ENCODE peak calls at places on chromosome 15, in four cellular contexts. M is stomach, O is osteocyte, V is GM10248. R is an unnamed sample.

GRCh38 chr15:80893777-80894176 is 95.8 kb downstream of the MESD start:
- DNase-seq in M (no peak), O (no peak), V (no peak), R (no peak)

GRCh38 chr15:91941871-91942270 is 88.4 kb downstream of the SLCO3A1 start:
- DNase-seq in M (no peak), O (no peak), V (no peak), R (no peak)

GRCh38 chr15:52144656-52145055 is 32.1 kb upstream of the BCL2L10 start:
- DNase-seq in M (no peak), O (no peak), V (no peak), R (no peak)

GRCh38 chr15:77568960-77569646 is 63.6 kb downstream of the LINGO1 start:
- DNase-seq in M (peak), O (no peak), V (no peak), R (no peak)

GRCh38 chr15:83306561-83306960 is 22.1 kb upstream of the BNC1 start:
- DNase-seq in M (no peak), O (no peak), V (no peak), R (no peak)

GRCh38 chr15:25905140-25905539 is 42.0 kb upstream of the ATP10A start:
- DNase-seq in M (no peak), O (no peak), V (no peak), R (peak)

GRCh38 chr15:66849393-66849745 is 147.3 kb downstream of the SMAD6 start:
- DNase-seq in M (no peak), O (no peak), V (no peak), R (no peak)

GRCh38 chr15:73677146-73677607 is 7.0 kb upstream of the CD276 start:
- DNase-seq in M (peak), O (peak), V (peak), R (peak)

GRCh38 chr15:38991126-38991525 is 426.5 kb upstream of the RASGRP1 start:
- DNase-seq in M (no peak), O (no peak), V (no peak), R (no peak)

GRCh38 chr15:45397116-45397665 is 18.8 kb upstream of the GATM start:
- DNase-seq in M (no peak), O (no peak), V (no peak), R (no peak)

GRCh38 chr15:45395956-45396355 is 17.6 kb upstream of the GATM start:
- DNase-seq in M (no peak), O (no peak), V (no peak), R (no peak)

GRCh38 chr15:45391746-45392711 is 13.7 kb upstream of the GATM start:
- DNase-seq in M (no peak), O (no peak), V (peak), R (peak)

GRCh38 chr15:45394681-45395080 is 16.3 kb upstream of the GATM start:
- DNase-seq in M (no peak), O (no peak), V (no peak), R (no peak)

DNA sequence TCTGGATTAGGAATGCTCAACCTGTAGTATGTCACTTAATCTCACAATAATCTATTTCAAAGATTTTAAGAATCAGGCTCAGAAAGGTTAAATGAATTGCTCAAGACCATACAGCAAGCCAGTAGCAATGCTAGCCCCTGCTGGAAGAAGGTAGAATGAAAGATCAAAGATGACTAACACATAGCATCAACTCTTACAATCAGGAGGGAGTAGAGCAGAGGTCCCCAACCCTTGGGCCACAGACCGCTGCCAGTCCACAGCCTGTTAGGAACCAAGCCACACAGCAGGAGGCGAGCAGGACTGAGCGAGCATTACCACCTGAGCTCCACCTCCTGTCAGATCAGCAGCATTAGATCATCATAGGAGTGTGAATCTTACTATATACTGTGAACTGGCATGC is 15.5 kb upstream of the GATM start:
- DNase-seq in M (no peak), O (no peak), V (no peak), R (peak)
- TF ChIP-seq CTCF in M (no peak), O (no peak), V (peak), R (no peak)

DNA sequence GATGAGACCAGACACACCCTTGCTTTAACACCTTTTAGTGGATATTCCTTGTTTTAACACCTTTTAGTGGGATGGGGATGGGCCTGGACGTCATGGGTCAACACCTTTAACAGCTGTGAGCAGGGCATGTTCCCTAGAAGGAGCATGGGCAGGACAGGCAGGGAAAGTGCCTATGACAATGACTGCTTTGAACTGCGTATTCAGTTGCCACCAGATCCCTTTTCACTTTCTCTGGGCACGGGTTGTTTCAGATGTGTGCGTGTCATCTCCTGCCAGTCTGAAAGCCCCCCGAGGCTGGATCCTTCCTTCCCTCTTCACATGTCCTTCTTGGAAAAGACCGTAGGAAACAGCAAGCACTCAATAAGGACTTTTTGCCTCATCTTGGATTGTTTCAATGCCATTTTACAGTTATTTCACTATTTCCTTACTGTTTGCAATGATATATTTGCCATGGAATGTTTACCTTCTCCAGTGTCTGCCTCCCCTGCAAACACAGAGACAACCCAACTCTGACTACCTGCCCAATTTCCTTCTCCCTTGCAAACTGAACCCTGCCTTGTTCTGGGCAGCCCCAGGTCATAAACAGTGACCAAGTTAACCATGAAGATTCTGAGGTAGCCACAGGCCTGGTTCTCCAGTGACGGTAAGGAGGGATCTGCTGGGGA is 51.6 kb downstream of the NOX5 start:
- DNase-seq in M (no peak), O (no peak), V (no peak), R (no peak)
- TF ChIP-seq CTCF in M (no peak), O (no peak), V (no peak), R (no peak)

DNA sequence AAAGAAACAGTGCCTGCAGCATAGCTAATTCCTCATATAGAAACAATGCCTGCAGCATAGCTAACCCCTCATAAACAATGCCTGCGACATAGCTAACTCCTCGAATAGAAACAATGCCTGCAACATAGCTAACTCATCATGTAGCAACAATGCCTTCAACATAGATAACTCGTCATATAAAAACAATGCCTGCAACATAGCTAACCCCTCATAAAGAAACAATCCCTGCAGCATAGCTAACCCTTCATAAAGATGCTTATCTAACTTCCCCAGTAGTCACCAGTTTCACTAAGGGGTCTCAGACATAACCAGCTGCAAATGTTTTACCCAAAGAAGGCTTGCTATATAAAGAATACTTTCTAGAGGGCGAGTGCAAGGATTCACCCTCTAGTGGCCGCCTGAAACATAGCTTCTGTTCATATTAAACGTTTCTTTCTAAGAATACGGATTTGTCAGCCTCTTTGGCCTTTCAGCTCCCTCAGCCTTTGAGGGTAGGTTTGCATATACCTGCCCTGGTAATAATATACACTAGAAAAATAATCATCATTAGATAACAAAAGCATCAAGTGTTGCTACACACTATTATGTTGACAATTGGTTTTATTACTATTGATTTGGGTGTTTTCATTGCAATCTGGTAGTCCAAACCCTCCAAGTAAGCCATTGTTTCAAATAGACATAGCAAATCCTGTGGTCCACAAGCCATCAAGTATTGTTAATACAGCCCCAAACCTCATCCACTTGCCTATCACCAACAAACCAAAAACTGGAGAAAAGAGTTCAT is 44.4 kb upstream of the FAN1 start:
- DNase-seq in M (no peak), O (no peak), V (peak), R (peak)
- TF ChIP-seq CTCF in M (no peak), O (peak), V (peak), R (peak)

GRCh38 chr15:50353999-50354837 is 780 bp downstream of the GABPB1 start:
- DNase-seq in M (peak), O (peak), V (peak), R (peak)

GRCh38 chr15:50354838-50355611 is at the start of gene GABPB1:
- DNase-seq in M (peak), O (peak), V (peak), R (peak)

GRCh38 chr15:50355612-50355905 is 561 bp upstream of the GABPB1 start:
- DNase-seq in M (no peak), O (no peak), V (no peak), R (no peak)

GRCh38 chr15:50355980-50356379 is 982 bp upstream of the GABPB1 start:
- DNase-seq in M (no peak), O (no peak), V (no peak), R (no peak)

DNA sequence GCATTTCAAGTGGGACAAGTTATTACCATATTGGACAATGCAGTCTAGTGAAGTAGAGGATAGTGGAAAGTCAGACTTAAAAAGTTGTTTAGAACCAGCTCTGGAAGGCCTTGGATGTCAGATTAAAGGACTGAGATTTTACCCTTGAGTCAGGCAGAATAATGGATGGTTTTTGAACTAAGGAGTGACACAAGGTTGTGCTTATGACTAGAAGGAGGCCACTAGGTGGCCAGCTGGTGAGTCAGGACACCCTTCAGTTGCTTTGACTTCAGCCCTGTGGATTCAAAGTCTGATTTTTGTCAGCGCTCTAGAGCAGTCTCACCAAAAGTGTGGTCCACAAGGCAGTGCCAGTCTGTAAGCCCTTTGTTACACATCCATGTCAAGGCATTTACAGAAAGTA is 3.8 kb upstream of the GABPB1 start:
- DNase-seq in M (no peak), O (no peak), V (peak), R (peak)
- TF ChIP-seq CTCF in M (no peak), O (peak), V (peak), R (peak)

GRCh38 chr15:85760531-85761371 is 34.0 kb downstream of the KLHL25 start:
- DNase-seq in M (no peak), O (no peak), V (no peak), R (no peak)
- TF ChIP-seq CTCF in M (no peak), O (no peak), V (no peak), R (no peak)

GRCh38 chr15:49212897-49213296 is 42.9 kb downstream of the GALK2 start:
- DNase-seq in M (no peak), O (no peak), V (no peak), R (no peak)

GRCh38 chr15:49215768-49216739 is 46.0 kb downstream of the GALK2 start:
- DNase-seq in M (peak), O (no peak), V (peak), R (no peak)
- TF ChIP-seq CTCF in M (peak), O (no peak), V (no peak), R (no peak)

GRCh38 chr15:40766906-40767837 is 2.6 kb upstream of the C15orf62 start:
- DNase-seq in M (no peak), O (no peak), V (no peak), R (peak)

GRCh38 chr15:40770147-40770721 is 454 bp downstream of the C15orf62 start:
- DNase-seq in M (peak), O (no peak), V (peak), R (peak)

GRCh38 chr15:40769310-40770146 is at the start of gene C15orf62:
- DNase-seq in M (peak), O (no peak), V (peak), R (peak)

GRCh38 chr15:40767838-40768491 is 1.8 kb upstream of the C15orf62 start:
- DNase-seq in M (no peak), O (no peak), V (no peak), R (no peak)

GRCh38 chr15:40768492-40769309 is 1.1 kb upstream of the C15orf62 start:
- DNase-seq in M (peak), O (no peak), V (peak), R (no peak)
- TF ChIP-seq CTCF in M (no peak), O (no peak), V (no peak), R (no peak)

GRCh38 chr15:67861983-67862382 is 22.1 kb upstream of the RNU6-1 start:
- DNase-seq in M (no peak), O (no peak), V (no peak), R (no peak)

GRCh38 chr15:67865766-67866165 is 25.9 kb upstream of the RNU6-1 start:
- DNase-seq in M (no peak), O (no peak), V (no peak), R (no peak)

GRCh38 chr15:67862771-67863441 is 23.1 kb upstream of the RNU6-1 start:
- DNase-seq in M (no peak), O (no peak), V (peak), R (no peak)

GRCh38 chr15:67865331-67865730 is 25.5 kb upstream of the RNU6-1 start:
- DNase-seq in M (no peak), O (no peak), V (no peak), R (no peak)

DNA sequence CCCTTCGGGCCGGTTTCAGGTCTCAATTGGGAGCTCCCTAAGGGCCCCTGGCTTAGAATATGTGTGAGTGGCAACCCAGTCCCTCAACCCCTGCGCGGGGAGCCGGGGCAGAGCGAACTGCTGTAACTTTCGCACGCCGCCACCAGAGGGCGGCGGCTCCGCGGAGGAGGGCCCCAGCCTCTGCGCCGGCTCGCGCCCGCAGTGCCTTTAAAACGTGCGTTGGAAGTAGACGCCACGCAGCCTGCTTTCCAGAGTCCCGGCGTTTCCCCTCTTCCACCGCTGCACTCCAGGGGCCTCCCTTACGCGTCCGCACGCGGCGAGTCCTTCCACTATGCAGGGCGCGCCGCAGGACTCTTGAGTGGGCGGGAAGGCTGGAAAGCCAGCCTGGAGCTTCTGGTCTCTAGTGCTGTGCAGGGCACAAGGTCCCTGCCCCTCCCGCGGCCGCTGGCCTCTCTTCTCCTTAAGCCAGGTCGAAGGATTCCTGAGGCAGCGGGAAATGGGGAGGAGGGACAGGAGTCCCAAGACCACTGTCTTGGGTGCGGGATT is 23.7 kb upstream of the RNU6-1 start:
- DNase-seq in M (peak), O (peak), V (peak), R (peak)
- TF ChIP-seq CTCF in M (peak), O (peak), V (peak), R (peak)

DNA sequence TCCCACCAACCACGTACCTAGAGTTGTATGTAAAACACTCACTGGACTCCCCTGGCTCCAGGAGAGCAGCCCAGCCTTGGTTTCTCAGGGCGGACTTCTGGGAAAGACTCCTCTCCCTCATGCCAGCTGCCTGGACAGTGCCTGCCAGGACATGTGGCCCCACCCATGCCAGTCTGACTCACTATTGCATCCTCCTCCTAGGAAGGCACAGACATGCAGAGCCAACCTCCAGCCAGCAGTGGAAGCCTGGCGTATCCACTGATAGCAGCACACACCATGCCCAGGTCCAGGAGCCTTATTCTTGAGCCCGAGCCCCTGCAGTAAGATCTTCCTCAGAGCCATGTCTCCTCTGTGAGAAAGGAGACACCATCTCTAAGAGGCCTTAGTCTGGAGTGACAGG is 8.6 kb downstream of the PKM start:
- DNase-seq in M (no peak), O (no peak), V (no peak), R (no peak)
- TF ChIP-seq CTCF in M (no peak), O (no peak), V (no peak), R (no peak)

R was measured in activated CD8-positive, alpha-beta T cell treated with anti-CD3 and anti-CD28 coated beads for 36 hours.